ENCODE peak calls at places on chromosomes 3 and 15, in ten cellular contexts. J, P, Z, R, X, D, F, O, T and H are unnamed samples.

GRCh38 chr15:57777034-57777433 is 70.5 kb downstream of the POLR2M start:
- DNase-seq in J (no peak), P (no peak), Z (no peak), R (no peak), X (no peak), D (no peak), F (no peak), O (no peak), T (no peak), H (no peak)

GRCh38 chr15:88630141-88630721 is 8.6 kb upstream of the ISG20 start:
- DNase-seq in J (no peak), P (no peak), Z (no peak), R (no peak), X (no peak), D (no peak), F (peak), O (no peak), T (peak), H (peak)

GRCh38 chr15:62928242-62928995 is 114.1 kb upstream of the TPM1 start:
- DNase-seq in J (no peak), P (no peak), Z (peak), R (peak), X (peak), D (no peak), F (peak), O (no peak), T (no peak), H (peak)

GRCh38 chr3:152374260-152374990 is 105.7 kb downstream of the MBNL1 start:
- DNase-seq in J (no peak), P (no peak), Z (no peak), R (no peak), X (no peak), D (no peak), F (no peak), O (no peak), T (no peak), H (no peak)

GRCh38 chr3:69698728-69699127 is 40.5 kb upstream of the MITF start:
- DNase-seq in J (no peak), P (no peak), Z (no peak), R (no peak), X (no peak), D (no peak), F (no peak), O (no peak), T (no peak), H (no peak)

GRCh38 chr15:51876169-51876568 is 46.7 kb downstream of the TMOD3 start:
- DNase-seq in J (no peak), P (no peak), Z (no peak), R (no peak), X (no peak), D (no peak), F (no peak), O (no peak), T (no peak), H (no peak)

GRCh38 chr3:159260049-159260662 is 458.3 kb downstream of the MFSD1 start:
- DNase-seq in J (no peak), P (peak), Z (peak), R (peak), X (peak), D (peak), F (peak), O (no peak), T (no peak), H (peak)

GRCh38 chr3:133494469-133494868 is 79.0 kb upstream of the CDV3 start:
- DNase-seq in J (no peak), P (no peak), Z (peak), R (peak), X (peak), D (no peak), F (no peak), O (no peak), T (no peak), H (no peak)

GRCh38 chr3:134242649-134243637 is 7.7 kb downstream of the RYK start:
- DNase-seq in J (no peak), P (no peak), Z (no peak), R (peak), X (peak), D (peak), F (no peak), O (no peak), T (no peak), H (peak)

GRCh38 chr15:100713163-100713867 is 110.9 kb downstream of the ASB7 start:
- DNase-seq in J (no peak), P (peak), Z (no peak), R (peak), X (no peak), D (peak), F (peak), O (no peak), T (no peak), H (peak)

GRCh38 chr3:119401502-119402440 is 61.6 kb downstream of the TMEM39A start:
- DNase-seq in J (no peak), P (no peak), Z (no peak), R (no peak), X (no peak), D (no peak), F (no peak), O (no peak), T (no peak), H (no peak)

GRCh38 chr15:92395176-92395521 is 1.5 kb downstream of the ST8SIA2 start:
- DNase-seq in J (no peak), P (no peak), Z (no peak), R (no peak), X (no peak), D (no peak), F (no peak), O (no peak), T (no peak), H (no peak)

GRCh38 chr3:179015551-179016020 is 56.0 kb downstream of the ZMAT3 start:
- DNase-seq in J (peak), P (peak), Z (peak), R (peak), X (peak), D (peak), F (peak), O (no peak), T (peak), H (peak)

GRCh38 chr15:88391006-88391405 is 76.2 kb downstream of the MRPL46 start:
- DNase-seq in J (no peak), P (no peak), Z (no peak), R (no peak), X (no peak), D (no peak), F (no peak), O (no peak), T (no peak), H (no peak)

GRCh38 chr3:105493305-105493892 is 126.7 kb downstream of the ALCAM start:
- DNase-seq in J (no peak), P (no peak), Z (no peak), R (no peak), X (no peak), D (no peak), F (no peak), O (no peak), T (no peak), H (no peak)

GRCh38 chr15:94230436-94230885 is 900 bp upstream of the MCTP2 start:
- DNase-seq in J (no peak), P (no peak), Z (no peak), R (no peak), X (no peak), D (no peak), F (no peak), O (no peak), T (no peak), H (no peak)

GRCh38 chr3:33186524-33187367 is 31.9 kb downstream of the SUSD5 start:
- DNase-seq in J (no peak), P (no peak), Z (no peak), R (no peak), X (no peak), D (no peak), F (no peak), O (no peak), T (no peak), H (peak)

GRCh38 chr15:40931300-40932142 is 2.4 kb downstream of the DLL4 start:
- DNase-seq in J (no peak), P (no peak), Z (no peak), R (no peak), X (no peak), D (no peak), F (no peak), O (no peak), T (no peak), H (no peak)

GRCh38 chr3:107997666-107998065 is 93.2 kb downstream of the CD47 start:
- DNase-seq in J (no peak), P (no peak), Z (no peak), R (no peak), X (no peak), D (no peak), F (no peak), O (no peak), T (no peak), H (no peak)

GRCh38 chr15:75843618-75844610 is 667 bp downstream of the UBE2Q2 start:
- DNase-seq in J (peak), P (peak), Z (peak), R (peak), X (peak), D (no peak), F (peak), O (peak), T (peak), H (peak)

GRCh38 chr3:108404409-108404808 is 106.0 kb downstream of the MYH15 start:
- DNase-seq in J (no peak), P (no peak), Z (peak), R (no peak), X (no peak), D (no peak), F (no peak), O (no peak), T (no peak), H (no peak)

GRCh38 chr3:18233987-18234716 is 191.0 kb downstream of the SATB1 start:
- DNase-seq in J (no peak), P (no peak), Z (peak), R (no peak), X (no peak), D (no peak), F (no peak), O (no peak), T (no peak), H (no peak)

GRCh38 chr15:59294574-59294960 is 78.1 kb downstream of the MYO1E start:
- DNase-seq in J (no peak), P (no peak), Z (no peak), R (no peak), X (no peak), D (no peak), F (no peak), O (no peak), T (no peak), H (no peak)

GRCh38 chr15:87263296-87263695 is 993.2 kb downstream of the NTRK3 start:
- DNase-seq in J (no peak), P (no peak), Z (no peak), R (no peak), X (no peak), D (no peak), F (no peak), O (no peak), T (no peak), H (no peak)

GRCh38 chr3:22887664-22888291 is 315.3 kb upstream of the UBE2E2 start:
- DNase-seq in J (no peak), P (no peak), Z (peak), R (peak), X (peak), D (peak), F (no peak), O (no peak), T (no peak), H (peak)

GRCh38 chr3:171446801-171447578 is 13.2 kb downstream of the TNIK start:
- DNase-seq in J (no peak), P (no peak), Z (no peak), R (no peak), X (peak), D (peak), F (peak), O (no peak), T (no peak), H (peak)

GRCh38 chr3:122786067-122786466 is 7.6 kb downstream of the HSPBAP1 start:
- DNase-seq in J (no peak), P (no peak), Z (no peak), R (peak), X (peak), D (no peak), F (no peak), O (no peak), T (no peak), H (no peak)

GRCh38 chr15:98954411-98954810 is 53.2 kb downstream of the PGPEP1L start:
- DNase-seq in J (no peak), P (peak), Z (no peak), R (peak), X (peak), D (no peak), F (peak), O (peak), T (no peak), H (no peak)

DNA sequence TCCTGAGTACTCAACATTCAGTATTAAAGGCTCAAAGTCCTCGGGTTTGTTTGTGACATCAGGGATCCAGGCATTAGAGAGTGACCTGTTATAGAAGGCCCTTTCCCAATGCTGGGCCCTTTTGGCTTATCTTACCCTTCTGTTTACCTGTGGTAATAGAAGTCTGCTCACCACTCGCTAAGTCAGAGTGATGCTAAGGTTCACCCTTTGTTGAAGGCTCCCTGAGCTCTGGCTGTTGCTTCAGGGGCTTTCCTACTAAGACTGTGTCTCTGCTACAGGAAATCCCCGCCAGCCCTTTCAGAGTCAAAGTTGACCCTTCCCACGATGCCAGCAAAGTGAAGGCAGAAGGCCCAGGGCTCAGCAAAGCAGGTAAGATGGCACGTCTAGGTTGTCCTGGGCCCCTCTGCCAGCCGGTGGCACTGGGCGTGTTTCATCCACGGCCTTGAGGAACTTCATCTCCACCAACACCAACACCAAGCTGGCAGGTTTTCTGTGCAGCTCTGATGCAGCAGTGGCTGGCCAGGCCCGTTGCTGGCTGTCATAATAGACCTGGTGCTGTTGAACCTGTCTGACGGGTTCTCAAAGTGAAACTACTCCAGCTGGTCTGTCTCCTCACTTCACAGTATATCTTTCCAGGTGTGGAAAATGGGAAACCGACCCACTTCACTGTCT is 99.1 kb downstream of the DNASE1L3 start:
- DNase-seq in J (no peak), P (no peak), Z (no peak), R (no peak), X (no peak), D (no peak), F (peak), O (no peak), T (peak), H (peak)
- H3K4me3 ChIP-seq in J (no peak), P (no peak), Z (no peak), R (no peak), X (no peak), D (no peak), F (no peak), O (no peak), T (no peak), H (no peak)

DNA sequence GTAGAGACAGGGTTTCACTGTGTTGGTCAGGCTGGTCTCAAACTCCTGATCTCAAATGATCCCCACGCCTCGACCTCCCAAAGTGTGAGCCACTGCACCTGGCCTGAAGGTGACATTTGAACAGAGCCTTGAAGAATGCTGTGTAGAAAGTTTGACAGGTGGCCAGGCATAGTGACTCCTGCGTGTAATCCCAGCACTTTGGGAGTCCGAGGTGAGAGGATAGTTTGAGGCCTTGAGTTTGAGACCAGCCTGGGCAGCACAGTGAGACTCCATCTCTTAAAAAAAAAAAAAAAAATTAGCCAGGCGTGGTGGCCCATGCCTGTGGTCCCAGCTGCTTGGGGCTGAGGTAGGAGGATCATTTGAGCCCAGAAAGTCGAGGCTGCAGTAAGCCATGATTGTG is 1.5 kb downstream of the IQGAP1 start:
- DNase-seq in J (no peak), P (no peak), Z (no peak), R (no peak), X (no peak), D (no peak), F (no peak), O (no peak), T (no peak), H (no peak)
- H3K4me3 ChIP-seq in J (peak), P (peak), Z (no peak), R (peak), X (peak), D (peak), F (no peak), O (peak), T (peak), H (no peak)

DNA sequence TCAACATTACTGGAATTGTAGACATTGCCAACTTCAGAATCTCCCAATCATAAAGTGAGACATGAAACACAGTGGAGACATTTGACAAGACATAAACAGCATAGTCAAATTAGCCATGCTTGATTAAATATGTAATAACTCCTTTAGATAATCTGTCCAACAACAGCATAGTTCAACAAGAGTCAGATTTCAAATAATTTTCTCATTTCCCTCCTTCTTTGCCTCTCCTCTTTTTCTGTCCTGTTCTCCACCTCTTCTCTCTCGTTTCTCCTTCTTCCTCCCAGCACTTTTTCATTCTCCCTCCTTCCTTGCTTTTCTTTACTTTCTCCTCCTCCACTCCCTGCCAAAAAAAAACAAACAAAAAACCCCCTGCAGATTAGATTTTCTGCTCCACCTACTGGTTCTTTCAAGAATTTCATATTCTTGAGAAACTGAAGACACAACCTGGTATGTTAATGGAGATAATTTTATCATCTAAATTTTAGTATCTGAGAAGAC is 20.1 kb downstream of the CPOX start:
- DNase-seq in J (no peak), P (no peak), Z (no peak), R (peak), X (peak), D (no peak), F (no peak), O (no peak), T (no peak), H (peak)
- H3K4me3 ChIP-seq in J (no peak), P (no peak), Z (no peak), R (no peak), X (no peak), D (no peak), F (no peak), O (no peak), T (no peak), H (no peak)

GRCh38 chr3:63922800-63923199 is 10.6 kb upstream of the SCAANT1 start:
- DNase-seq in J (no peak), P (no peak), Z (no peak), R (no peak), X (no peak), D (no peak), F (no peak), O (no peak), T (no peak), H (no peak)
- H3K4me3 ChIP-seq in J (no peak), P (no peak), Z (no peak), R (no peak), X (no peak), D (no peak), F (no peak), O (no peak), T (no peak), H (no peak)

GRCh38 chr3:127467386-127467785 is 123.1 kb downstream of the TPRA1 start:
- DNase-seq in J (no peak), P (no peak), Z (no peak), R (no peak), X (no peak), D (no peak), F (no peak), O (no peak), T (no peak), H (no peak)

GRCh38 chr3:127464642-127465041 is 125.9 kb downstream of the TPRA1 start:
- DNase-seq in J (no peak), P (no peak), Z (no peak), R (no peak), X (no peak), D (no peak), F (no peak), O (no peak), T (peak), H (no peak)

GRCh38 chr3:127472506-127472905 is 118.0 kb downstream of the TPRA1 start:
- DNase-seq in J (no peak), P (no peak), Z (no peak), R (no peak), X (no peak), D (no peak), F (no peak), O (no peak), T (no peak), H (no peak)

GRCh38 chr3:127473244-127474024 is 117.1 kb downstream of the TPRA1 start:
- DNase-seq in J (no peak), P (no peak), Z (peak), R (no peak), X (no peak), D (peak), F (no peak), O (no peak), T (peak), H (no peak)

DNA sequence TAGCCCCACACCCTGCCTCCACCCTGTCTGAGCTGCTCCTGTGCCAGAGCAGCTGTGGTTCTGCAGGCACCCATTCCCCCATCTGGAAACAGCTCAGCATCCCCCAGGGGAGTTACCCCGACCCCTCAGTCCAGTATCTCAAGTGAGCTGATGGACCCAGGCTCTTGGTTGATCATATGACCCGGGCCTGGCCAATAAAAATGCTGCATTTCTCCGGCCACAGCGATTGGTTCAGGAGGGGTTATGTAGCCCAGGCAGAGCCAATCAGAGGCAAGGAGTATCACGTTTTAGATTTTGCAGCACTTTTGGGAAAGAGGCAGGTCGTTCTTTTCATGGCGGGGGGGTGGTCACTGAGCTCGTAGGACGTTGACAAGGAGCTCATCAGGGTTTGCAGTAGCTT is 120.8 kb downstream of the TPRA1 start:
- DNase-seq in J (no peak), P (no peak), Z (no peak), R (no peak), X (no peak), D (no peak), F (no peak), O (no peak), T (no peak), H (no peak)
- H3K4me3 ChIP-seq in J (no peak), P (no peak), Z (no peak), R (no peak), X (no peak), D (no peak), F (no peak), O (no peak), T (no peak), H (no peak)

GRCh38 chr15:28086175-28086703 is 12.9 kb downstream of the OCA2 start:
- DNase-seq in J (peak), P (no peak), Z (peak), R (peak), X (peak), D (peak), F (peak), O (no peak), T (peak), H (peak)
- H3K4me3 ChIP-seq in J (no peak), P (no peak), Z (no peak), R (no peak), X (no peak), D (no peak), F (no peak), O (no peak), T (no peak), H (no peak)